ENCODE peak calls at places on chromosomes 12 and 14, in eight cellular contexts. E, Z, W, P, R, A, L and U are unnamed samples.

GRCh38 chr14:66403183-66403582 is 83.0 kb upstream of the CCDC196 start:
- DNase-seq in A (no peak), P (peak), R (peak), W (no peak), E (peak), Z (peak), L (no peak), U (no peak)

GRCh38 chr14:22189873-22190272 is 399.2 kb downstream of the DAD1 start:
- DNase-seq in A (no peak), P (no peak), Z (no peak), L (no peak), E (no peak), W (no peak), R (no peak), U (no peak)

GRCh38 chr12:103886398-103886797 is 43.8 kb upstream of the HSP90B1 start:
- DNase-seq in Z (no peak), A (no peak), P (no peak), R (no peak), E (no peak), L (no peak), W (no peak), U (no peak)

GRCh38 chr12:10283028-10283427 is 24.6 kb upstream of the KLRD1 start:
- DNase-seq in P (no peak), L (no peak), R (no peak), A (no peak), Z (no peak), E (no peak), W (no peak), U (no peak)

GRCh38 chr12:49033611-49034286 is 15.2 kb upstream of the PRKAG1 start:
- DNase-seq in P (no peak), A (no peak), L (no peak), R (no peak), E (no peak), Z (no peak), W (no peak), U (no peak)

GRCh38 chr14:29536886-29537511 is 390.6 kb downstream of the PRKD1 start:
- DNase-seq in P (no peak), R (peak), A (no peak), L (no peak), E (peak), W (no peak), Z (peak), U (no peak)

GRCh38 chr12:54413284-54414190 is 5.5 kb downstream of the ITGA5 start:
- DNase-seq in P (no peak), L (no peak), E (no peak), W (no peak), R (no peak), Z (no peak), A (peak), U (no peak)

GRCh38 chr12:93061414-93062099 is 132.5 kb upstream of the EEA1 start:
- DNase-seq in Z (no peak), P (no peak), R (no peak), W (no peak), L (no peak), E (peak), A (no peak), U (no peak)

GRCh38 chr14:103867020-103867419 is 19.6 kb upstream of the PPP1R13B start:
- DNase-seq in R (no peak), A (no peak), Z (no peak), E (no peak), P (no peak), W (no peak), L (no peak), U (no peak)

GRCh38 chr12:674272-674781 is 11.1 kb upstream of the NINJ2 start:
- DNase-seq in E (no peak), P (no peak), L (no peak), A (peak), W (no peak), Z (no peak), R (peak), U (no peak)

GRCh38 chr12:18375131-18375530 is 113.8 kb downstream of the PIK3C2G start:
- DNase-seq in P (no peak), A (no peak), E (no peak), R (no peak), L (no peak), W (no peak), Z (no peak), U (no peak)

GRCh38 chr14:80404413-80404812 is 193.1 kb upstream of the DIO2 start:
- DNase-seq in A (no peak), E (no peak), W (no peak), P (no peak), Z (no peak), R (no peak), L (no peak), U (no peak)

GRCh38 chr14:96189288-96189711 is 15.3 kb upstream of the BDKRB2 start:
- DNase-seq in P (no peak), E (peak), L (peak), Z (no peak), R (no peak), A (no peak), W (no peak), U (no peak)